ENCODE peak calls at places on chromosomes 4 and X, in nine cellular contexts. A is endothelial cell, J is suprapubic skin, F is Panc1, B is gastrocnemius medialis, H is tibial nerve, C is kidney, Q is psoas muscle, E is adrenal gland. O is an unnamed sample.
A peak's percentile ranks its signal among the peaks of the same experiment; 100 is the strongest.

GRCh38 chrX:10098235-10098819 is 58.4 kb upstream of the CLCN4 start:
- DNase-seq in B (no peak), C (no peak), F (no peak), H (no peak), E (no peak), A (no peak), J (no peak), Q (no peak), O (no peak)

GRCh38 chr4:20192754-20193521 is 58.8 kb upstream of the SLIT2 start:
- DNase-seq in E (no peak), J (no peak), H (no peak), C (no peak), B (no peak), F (no peak), A (no peak), Q (no peak), O (no peak)

GRCh38 chr4:158051401-158052235 is 121.2 kb downstream of the GASK1B start:
- DNase-seq in J (no peak), A (no peak), C (peak; percentile 40), F (no peak), Q (peak; percentile 56), B (peak; percentile 27), H (no peak), E (peak; percentile 45), O (no peak)

GRCh38 chrX:68424719-68425118 is 8.6 kb downstream of the OPHN1 start:
- DNase-seq in Q (no peak), J (no peak), E (no peak), A (no peak), B (no peak), C (no peak), F (no peak), H (no peak), O (no peak)

GRCh38 chrX:135632353-135632752 is 81.1 kb upstream of the CT45A1 start:
- DNase-seq in Q (no peak), H (no peak), A (no peak), F (no peak), B (no peak), J (no peak), C (no peak), E (no peak), O (no peak)

GRCh38 chr4:165905405-165906027 is 32.5 kb downstream of the TLL1 start:
- DNase-seq in J (no peak), E (no peak), F (peak; percentile 20), H (no peak), Q (no peak), B (no peak), A (no peak), C (no peak), O (no peak)

GRCh38 chrX:118117069-118117405 is 427 bp upstream of the KLHL13 start:
- DNase-seq in C (no peak), A (no peak), J (peak; percentile 56), B (no peak), E (no peak), F (no peak), Q (no peak), H (peak; percentile 12), O (no peak)

GRCh38 chr4:81465668-81466357 is 5.9 kb downstream of the RASGEF1B start:
- DNase-seq in F (no peak), C (no peak), J (no peak), H (no peak), B (no peak), Q (no peak), A (no peak), E (no peak), O (no peak)

GRCh38 chrX:63930140-63930539 is 145.1 kb upstream of the ARHGEF9 start:
- DNase-seq in J (no peak), A (peak; percentile 7), B (no peak), E (no peak), C (no peak), F (no peak), H (no peak), Q (no peak), O (no peak)
- TF ChIP-seq CTCF in J (no peak), A (peak; percentile 26), B (no peak), E (no peak), C (no peak), F (peak; percentile 65), H (no peak), Q (no peak), O (no peak)

GRCh38 chr4:2560167-2560566 is 23.7 kb downstream of the FAM193A start:
- DNase-seq in E (no peak), H (no peak), B (no peak), F (no peak), J (no peak), C (no peak), Q (no peak), A (no peak), O (no peak)

GRCh38 chr4:2552806-2553205 is 16.4 kb downstream of the FAM193A start:
- DNase-seq in J (no peak), F (no peak), Q (no peak), A (no peak), C (peak; percentile 22), H (no peak), E (no peak), B (no peak), O (no peak)

DNA sequence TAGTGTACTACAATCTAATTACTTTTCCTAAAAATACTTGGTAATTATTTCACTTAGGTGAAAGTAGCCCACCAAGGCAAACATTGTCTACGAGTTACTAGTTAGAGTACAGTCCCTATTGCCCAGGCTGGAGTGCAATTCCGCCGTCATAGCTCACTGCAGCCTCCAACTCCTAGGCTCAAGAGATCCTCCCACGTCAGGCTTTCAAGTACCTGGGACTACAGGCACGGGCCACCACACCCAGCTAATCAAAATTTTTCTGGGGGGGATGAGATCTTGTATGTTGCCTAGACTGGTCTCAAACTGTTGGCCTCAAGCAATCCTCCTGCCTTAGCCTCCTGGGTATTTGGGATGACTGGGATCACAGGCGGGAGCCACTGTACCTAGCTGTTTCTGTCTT is 21.9 kb downstream of the FAM193A start:
- DNase-seq in B (no peak), J (no peak), F (no peak), E (no peak), Q (no peak), C (no peak), H (no peak), A (no peak), O (no peak)
- TF ChIP-seq CTCF in B (no peak), J (no peak), F (no peak), E (no peak), Q (no peak), C (no peak), H (no peak), A (no peak), O (no peak)

GRCh38 chrX:11750051-11750450 is 8.0 kb upstream of the MSL3 start:
- DNase-seq in B (no peak), E (no peak), Q (no peak), H (no peak), J (no peak), C (no peak), A (no peak), F (no peak), O (no peak)

GRCh38 chrX:11750694-11751093 is 7.3 kb upstream of the MSL3 start:
- DNase-seq in A (no peak), Q (no peak), E (no peak), H (no peak), F (no peak), B (no peak), J (no peak), C (no peak), O (no peak)

GRCh38 chrX:11754958-11755645 is 2.9 kb upstream of the MSL3 start:
- DNase-seq in J (no peak), E (no peak), C (no peak), F (no peak), A (no peak), H (no peak), B (no peak), Q (no peak), O (no peak)

GRCh38 chrX:11753668-11754067 is 4.4 kb upstream of the MSL3 start:
- DNase-seq in J (no peak), E (no peak), B (no peak), F (no peak), H (no peak), Q (no peak), C (no peak), A (no peak), O (no peak)

DNA sequence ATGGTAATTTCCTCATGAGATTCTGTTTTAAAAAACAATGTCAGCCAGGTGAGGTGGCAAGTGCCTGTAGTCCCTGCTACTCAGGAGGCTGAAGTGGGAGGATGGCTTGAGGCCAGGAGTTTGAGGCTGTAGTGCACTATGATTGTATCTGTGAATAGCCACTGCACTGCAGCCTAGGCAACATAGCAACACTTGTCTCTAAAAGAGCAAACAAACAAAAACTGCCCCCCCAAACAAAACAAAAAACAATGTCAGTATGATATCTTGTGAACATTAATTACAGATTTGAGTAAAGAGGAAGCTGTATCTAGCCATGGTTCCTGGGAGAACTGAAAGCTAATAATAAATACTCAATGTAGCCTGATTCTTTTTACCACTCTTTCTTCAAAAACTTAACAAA is 6.8 kb upstream of the MSL3 start:
- DNase-seq in B (no peak), F (no peak), E (no peak), J (no peak), C (no peak), A (no peak), H (no peak), Q (no peak), O (no peak)
- TF ChIP-seq CTCF in B (no peak), F (no peak), E (no peak), J (no peak), C (no peak), A (no peak), H (no peak), Q (no peak), O (no peak)

GRCh38 chrX:153643431-153644351 is 3.3 kb upstream of the DUSP9 start:
- DNase-seq in A (no peak), J (no peak), E (no peak), F (no peak), C (peak; percentile 72), H (no peak), B (no peak), Q (no peak), O (no peak)

GRCh38 chrX:153642655-153643430 is 4.2 kb upstream of the DUSP9 start:
- DNase-seq in J (no peak), E (no peak), H (no peak), B (no peak), A (no peak), Q (no peak), F (no peak), C (no peak), O (no peak)

GRCh38 chrX:153645921-153646481 is 1.0 kb upstream of the DUSP9 start:
- DNase-seq in Q (no peak), E (no peak), F (no peak), A (no peak), C (peak; percentile 42), H (no peak), J (no peak), B (no peak), O (no peak)

GRCh38 chrX:153645151-153645550 is 1.9 kb upstream of the DUSP9 start:
- DNase-seq in H (no peak), A (no peak), J (no peak), F (no peak), B (no peak), E (no peak), C (peak; percentile 55), Q (no peak), O (no peak)

DNA sequence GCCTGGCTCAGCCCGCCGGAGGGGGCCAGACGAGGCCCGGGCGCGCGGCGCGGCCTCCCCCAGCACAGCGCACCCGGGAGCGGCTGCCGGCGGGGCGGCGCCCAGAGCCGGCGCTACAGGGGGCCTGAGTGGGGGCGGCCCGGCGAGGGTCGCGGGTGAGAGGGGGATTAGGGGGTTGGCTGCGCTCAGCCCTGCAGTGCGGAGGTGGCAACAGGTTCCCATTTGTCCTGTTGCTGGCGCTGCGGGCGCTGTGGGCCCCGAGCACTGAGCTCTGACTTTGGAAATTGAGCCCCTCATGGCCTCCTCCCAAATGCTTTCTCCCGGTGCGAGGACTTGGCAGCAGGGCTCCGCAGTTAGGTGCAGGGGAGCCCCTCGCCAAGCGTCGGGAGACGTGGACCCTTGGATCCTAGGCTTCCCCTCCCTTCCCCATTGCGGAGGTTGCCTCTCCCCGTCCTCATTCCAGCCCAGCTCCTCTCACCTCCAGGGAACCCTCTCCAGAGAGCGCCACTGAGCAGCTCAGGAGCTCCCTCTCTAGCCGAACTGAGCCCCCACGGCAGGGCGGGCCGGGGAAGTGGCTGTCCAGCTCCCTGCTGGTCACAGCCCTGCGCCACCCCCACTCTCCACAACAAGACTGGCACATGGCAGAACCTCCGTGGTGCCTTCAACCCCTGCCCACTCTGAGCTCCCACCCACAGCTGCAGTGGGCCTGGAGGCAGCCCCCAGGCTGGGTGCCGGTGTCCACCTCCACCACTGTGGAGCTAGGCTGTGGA is 2.5 kb upstream of the DUSP9 start:
- DNase-seq in J (no peak), E (no peak), B (no peak), A (no peak), C (peak; percentile 75), F (no peak), H (no peak), Q (peak; percentile 34), O (no peak)
- TF ChIP-seq CTCF in J (no peak), E (no peak), B (no peak), A (no peak), C (no peak), F (peak; percentile 25), H (no peak), Q (no peak), O (no peak)

O was measured in coronary artery.